ENCODE peak calls at places on chromosomes 1 and 21, in ten cellular contexts. Q is CD8-positive, alpha-beta T cell; E is hepatocyte; R is heart right ventricle; L is GM23248; D is CD8-positive, alpha-beta memory T cell; W is K562; U is pancreas; A is Panc1; V is OCI-LY7. N is an unnamed sample.

GRCh38 chr1:87093286-87093685 is 178.9 kb downstream of the HS2ST1 start:
- DNase-seq in Q (no peak), A (no peak), D (no peak), U (no peak), L (peak; percentile 33), E (no peak), W (no peak), V (no peak), R (no peak), N (no peak)

GRCh38 chr1:117825414-117825813 is 104.0 kb downstream of the GDAP2 start:
- DNase-seq in Q (no peak), R (no peak), W (no peak), U (no peak), A (no peak), E (no peak), D (no peak), V (no peak), L (peak; percentile 54), N (no peak)

GRCh38 chr1:111778541-111779051 is 22.9 kb downstream of the DDX20 start:
- DNase-seq in E (no peak), V (no peak), R (no peak), W (no peak), Q (no peak), L (no peak), A (no peak), D (no peak), U (no peak), N (no peak)

GRCh38 chr1:226723640-226724532 is 15.2 kb downstream of the ITPKB start:
- DNase-seq in R (peak; percentile 71), V (peak; percentile 72), L (peak; percentile 74), U (no peak), E (peak; percentile 42), W (peak; percentile 58), A (no peak), D (no peak), Q (no peak), N (peak; percentile 76)

GRCh38 chr1:227778401-227778947 is 37.0 kb upstream of the PRSS38 start:
- DNase-seq in E (no peak), W (no peak), D (no peak), U (no peak), Q (no peak), L (peak; percentile 88), V (no peak), R (no peak), A (no peak), N (no peak)

GRCh38 chr1:114113801-114114750 is 39.6 kb downstream of the SYT6 start:
- DNase-seq in U (no peak), W (peak; percentile 19), L (peak; percentile 17), V (no peak), Q (no peak), A (no peak), E (no peak), D (no peak), R (peak; percentile 17), N (no peak)

GRCh38 chr21:46661211-46661625 is 25.7 kb downstream of the PRMT2 start:
- DNase-seq in A (no peak), L (peak; percentile 97), W (no peak), R (peak; percentile 45), Q (no peak), V (peak; percentile 55), U (peak; percentile 74), D (peak; percentile 55), E (peak; percentile 69), N (peak; percentile 78)

GRCh38 chr21:45505416-45506021 is 36.7 kb downstream of the SLC19A1 start:
- DNase-seq in Q (no peak), E (no peak), U (peak; percentile 68), W (no peak), R (no peak), A (no peak), L (no peak), V (no peak), D (peak; percentile 36), N (no peak)

GRCh38 chr1:67555487-67556296 is 125.5 kb upstream of the SERBP1 start:
- DNase-seq in R (no peak), A (no peak), W (no peak), E (no peak), L (no peak), V (no peak), U (no peak), Q (no peak), D (no peak), N (peak; percentile 71)

GRCh38 chr21:45590246-45590725 is 48.0 kb upstream of the SLC19A1 start:
- DNase-seq in E (peak; percentile 76), A (no peak), D (peak; percentile 78), Q (peak; percentile 70), V (peak; percentile 5), W (peak; percentile 97), L (peak; percentile 70), R (peak; percentile 51), U (peak; percentile 90), N (no peak)

GRCh38 chr1:27388337-27389005 is 4.0 kb upstream of the GPR3 start:
- DNase-seq in Q (peak; percentile 83), L (peak; percentile 39), V (peak; percentile 76), A (peak; percentile 63), U (peak; percentile 91), D (peak; percentile 82), R (peak; percentile 72), W (peak; percentile 76), E (peak; percentile 84), N (peak; percentile 83)

GRCh38 chr1:164510435-164510834 is 48.5 kb upstream of the PBX1 start:
- DNase-seq in V (no peak), Q (no peak), A (no peak), D (no peak), L (peak; percentile 29), R (no peak), E (no peak), U (no peak), W (no peak), N (no peak)

GRCh38 chr1:114715952-114716303 is 643 bp downstream of the NRAS start:
- DNase-seq in L (peak; percentile 36), R (no peak), U (no peak), D (no peak), Q (no peak), E (peak; percentile 7), V (no peak), W (peak; percentile 25), A (no peak), N (no peak)

GRCh38 chr1:228984646-228985631 is 249.7 kb downstream of the RHOU start:
- DNase-seq in V (no peak), A (no peak), R (no peak), L (no peak), Q (no peak), U (no peak), W (no peak), D (no peak), E (no peak), N (no peak)

GRCh38 chr1:11138952-11139351 is 39.3 kb upstream of the EXOSC10 start:
- DNase-seq in U (no peak), D (no peak), W (no peak), A (no peak), V (no peak), R (no peak), E (no peak), Q (no peak), L (peak; percentile 81), N (no peak)
- H3K36me3 ChIP-seq in U (peaks cover 6% of the 10 kb centered on the region), D (peaks cover 35% of the 10 kb centered on the region), W (peaks cover 74% of the 10 kb centered on the region), A (peaks cover 13% of the 10 kb centered on the region), V (peaks cover 73% of the 10 kb centered on the region), R (peaks cover 82% of the 10 kb centered on the region), E (no peaks in the 10 kb centered on the region), Q (peaks cover 18% of the 10 kb centered on the region), L (peaks cover 11% of the 10 kb centered on the region), N (peaks cover 26% of the 10 kb centered on the region)

DNA sequence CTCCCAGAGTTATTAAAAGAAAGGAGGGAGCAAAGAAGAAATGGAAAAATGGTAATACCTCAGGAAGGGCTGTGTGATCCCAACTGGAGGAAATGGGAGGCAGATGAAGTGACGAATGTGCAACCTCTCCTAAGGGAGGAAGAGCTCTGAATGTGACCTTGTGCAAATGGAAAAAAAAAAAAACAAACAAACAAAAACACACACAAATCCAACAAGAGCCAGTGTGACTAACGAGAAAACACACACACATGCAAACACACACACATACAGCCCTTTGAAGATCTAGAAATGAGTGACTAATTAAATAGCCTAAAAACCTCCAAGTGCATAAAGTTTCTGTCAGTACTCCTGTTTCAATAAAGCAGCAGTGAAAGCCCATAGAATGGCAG is 49.0 kb downstream of the CCN1 start:
- DNase-seq in U (no peak), V (no peak), A (peak; percentile 96), D (no peak), R (no peak), E (no peak), L (peak; percentile 14), Q (no peak), W (no peak), N (no peak)
- H3K27ac ChIP-seq in U (peak overlapping the region; percentile 77), V (no peak overlapping the region), A (peak overlapping the region; percentile 96), D (no peak overlapping the region), R (no peak overlapping the region), E (peak overlapping the region; percentile 90), L (peak overlapping the region; percentile 25), Q (no peak overlapping the region), W (no peak overlapping the region), N (no peak overlapping the region)

GRCh38 chr1:37809942-37810341 is 1.9 kb upstream of the YRDC start:
- DNase-seq in A (no peak), U (no peak), Q (no peak), V (no peak), R (no peak), E (no peak), L (peak; percentile 46), W (no peak), D (no peak), N (no peak)

GRCh38 chr1:37811027-37811655 is 3.1 kb upstream of the YRDC start:
- DNase-seq in A (peak; percentile 73), V (peak; percentile 81), U (peak; percentile 74), R (peak; percentile 29), W (peak; percentile 80), D (peak; percentile 69), Q (peak; percentile 65), E (peak; percentile 89), L (peak; percentile 90), N (peak; percentile 94)

GRCh38 chr1:37808369-37809319 is 636 bp upstream of the YRDC start:
- DNase-seq in E (peak; percentile 90), L (peak; percentile 90), R (peak; percentile 64), A (no peak), W (peak; percentile 92), V (peak; percentile 37), D (no peak), Q (no peak), U (peak; percentile 81), N (peak; percentile 73)

GRCh38 chr1:37807555-37808368 is at the start of the genes C1orf122 and YRDC:
- DNase-seq in R (peak; percentile 96), D (peak; percentile 93), Q (peak; percentile 95), V (peak; percentile 95), W (peak; percentile 98), L (peak; percentile 98), E (peak; percentile 97), A (peak; percentile 33), U (peak; percentile 95), N (peak; percentile 97)

GRCh38 chr1:37807220-37807554 is 403 bp upstream of the C1orf122 start:
- DNase-seq in U (no peak), W (peak; percentile 57), E (peak; percentile 20), V (no peak), R (no peak), L (peak; percentile 54), Q (no peak), D (no peak), A (no peak), N (peak; percentile 41)
- H3K36me3 ChIP-seq in U (peaks cover 33% of the 10 kb centered on the region), W (peaks cover 73% of the 10 kb centered on the region), E (no peaks in the 10 kb centered on the region), V (peaks cover 66% of the 10 kb centered on the region), R (peaks cover 48% of the 10 kb centered on the region), L (peaks cover 45% of the 10 kb centered on the region), Q (peaks cover 40% of the 10 kb centered on the region), D (peaks cover 38% of the 10 kb centered on the region), A (peaks cover 30% of the 10 kb centered on the region), N (peaks cover 48% of the 10 kb centered on the region)

DNA sequence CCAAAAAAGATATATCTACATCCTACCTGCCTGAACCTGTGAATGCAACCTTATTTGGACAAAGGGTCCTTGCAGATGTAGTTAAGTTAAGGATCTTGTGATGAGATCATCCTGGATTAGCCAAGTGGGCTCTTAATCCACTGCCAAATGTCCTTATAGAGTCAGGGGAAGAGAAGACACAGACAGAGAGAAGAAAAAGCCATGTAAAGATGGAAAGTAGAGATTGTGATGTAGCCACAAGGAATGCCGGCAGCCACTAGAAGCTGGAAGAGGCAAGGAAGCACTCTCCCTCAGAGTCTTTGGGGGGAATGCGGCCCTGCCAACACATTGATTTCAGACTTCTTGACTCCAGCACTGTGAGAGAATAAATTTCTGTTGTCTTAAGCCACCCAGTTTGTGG is 16.2 kb downstream of the HSD11B1 start:
- DNase-seq in R (no peak), D (no peak), U (no peak), Q (no peak), E (no peak), L (no peak), A (no peak), V (no peak), W (no peak), N (no peak)
- H3K27ac ChIP-seq in R (peak overlapping the region; percentile 78), D (no peak overlapping the region), U (no peak overlapping the region), Q (no peak overlapping the region), E (no peak overlapping the region), L (no peak overlapping the region), A (no peak overlapping the region), V (no peak overlapping the region), W (no peak overlapping the region), N (no peak overlapping the region)